ENCODE peak calls at places on chromosomes 2 and 18, in seven cellular contexts. L is Peyer's patch; G is amygdala; Y is AG09319; T is anterior cingulate cortex; D is stimulated activated CD4-positive, alpha-beta T cell treated with anti-CD3 and anti-CD28 coated beads, Interleukin-4, amount 100 ng/mL, for 1 hour; X is Calu3. J is an unnamed sample.

GRCh38 chr2:5725794-5726463 is 33.7 kb downstream of the SOX11 start:
- DNase-seq in L (no peak), G (no peak), Y (no peak), T (no peak), D (no peak), X (no peak), J (no peak)

GRCh38 chr2:112812318-112813042 is 24.1 kb downstream of the IL1B start:
- DNase-seq in L (no peak), G (no peak), Y (no peak), T (no peak), D (no peak), X (peak), J (no peak)

GRCh38 chr2:235898766-235899165 is 269.4 kb downstream of the GBX2 start:
- DNase-seq in L (no peak), G (no peak), Y (no peak), T (no peak), D (no peak), X (no peak), J (no peak)

GRCh38 chr2:73284296-73285161 is at the start of gene FBXO41:
- DNase-seq in L (peak), G (no peak), Y (no peak), T (no peak), D (peak), X (peak), J (peak)

GRCh38 chr18:45050712-45051639 is 370.3 kb downstream of the SETBP1 start:
- DNase-seq in L (no peak), G (no peak), Y (peak), T (no peak), D (no peak), X (no peak), J (no peak)

GRCh38 chr2:190655570-190655969 is 6.7 kb downstream of the NAB1 start:
- DNase-seq in L (no peak), G (no peak), Y (no peak), T (no peak), D (no peak), X (no peak), J (no peak)

GRCh38 chr2:127901339-127902072 is 15.8 kb upstream of the AMMECR1L start:
- DNase-seq in L (no peak), G (no peak), Y (no peak), T (peak), D (no peak), X (no peak), J (peak)

GRCh38 chr2:224837558-224837957 is 121.4 kb upstream of the CCDC195 start:
- DNase-seq in L (no peak), G (no peak), Y (no peak), T (no peak), D (no peak), X (no peak), J (no peak)

GRCh38 chr2:174699993-174700766 is 64.1 kb downstream of the CHRNA1 start:
- DNase-seq in L (no peak), G (no peak), Y (no peak), T (no peak), D (no peak), X (peak), J (no peak)

J was measured in substantia nigra.